ENCODE peak calls at places on chromosomes 4 and X, in nine cellular contexts. U, P, C, W, B, N, L, M and S are unnamed samples.

GRCh38 chr4:98673978-98674377 is 15.6 kb upstream of the TSPAN5 start:
- DNase-seq in U (no peak), P (no peak), C (no peak), W (no peak), B (no peak), N (no peak), L (no peak), M (no peak), S (no peak)

GRCh38 chrX:153491351-153492152 is 3.2 kb upstream of the BGN start:
- DNase-seq in U (no peak), P (no peak), C (no peak), W (peak; percentile 39), B (no peak), N (no peak), L (no peak), M (no peak), S (no peak)

GRCh38 chr4:1255699-1256098 is 6.8 kb upstream of the CTBP1 start:
- DNase-seq in U (no peak), P (no peak), C (no peak), W (no peak), B (no peak), N (no peak), L (no peak), M (no peak), S (no peak)

GRCh38 chr4:153409924-153410501 is 56.1 kb upstream of the TMEM131L start:
- DNase-seq in U (peak; percentile 4), P (no peak), C (no peak), W (no peak), B (no peak), N (no peak), L (no peak), M (no peak), S (no peak)

GRCh38 chr4:148444296-148445070 is 2.3 kb upstream of the NR3C2 start:
- DNase-seq in U (no peak), P (no peak), C (no peak), W (peak; percentile 61), B (peak; percentile 25), N (peak; percentile 46), L (peak; percentile 54), M (peak; percentile 40), S (peak; percentile 57)

GRCh38 chr4:152160236-152160800 is 375.6 kb downstream of the FBXW7 start:
- DNase-seq in U (no peak), P (no peak), C (no peak), W (no peak), B (no peak), N (no peak), L (no peak), M (no peak), S (no peak)

GRCh38 chr4:31557444-31557843 is 837.3 kb downstream of the PCDH7 start:
- DNase-seq in U (no peak), P (no peak), C (no peak), W (no peak), B (no peak), N (no peak), L (no peak), M (no peak), S (no peak)

GRCh38 chr4:974668-975067 is 1.3 kb upstream of the DGKQ start:
- DNase-seq in U (no peak), P (no peak), C (no peak), W (no peak), B (no peak), N (no peak), L (no peak), M (no peak), S (no peak)

GRCh38 chrX:46317158-46317557 is 228.1 kb downstream of the ZNF674 start:
- DNase-seq in U (no peak), P (no peak), C (no peak), W (no peak), B (no peak), N (no peak), L (no peak), M (no peak), S (no peak)

GRCh38 chrX:23844502-23845138 is 61.6 kb downstream of the SAT1 start:
- DNase-seq in U (peak; percentile 29), P (no peak), C (no peak), W (no peak), B (peak; percentile 6), N (peak; percentile 18), L (no peak), M (peak; percentile 19), S (no peak)

GRCh38 chr4:151674804-151675290 is 86.0 kb downstream of the GATB start:
- DNase-seq in U (peak; percentile 56), P (no peak), C (peak; percentile 26), W (peak; percentile 80), B (no peak), N (peak; percentile 50), L (peak; percentile 33), M (no peak), S (no peak)

GRCh38 chrX:115452256-115452655 is 108.7 kb upstream of the PLS3 start:
- DNase-seq in U (no peak), P (no peak), C (no peak), W (no peak), B (no peak), N (no peak), L (no peak), M (no peak), S (no peak)

GRCh38 chrX:111743316-111743715 is 62.3 kb downstream of the ALG13 start:
- DNase-seq in U (peak; percentile 1), P (no peak), C (no peak), W (no peak), B (no peak), N (no peak), L (no peak), M (no peak), S (no peak)

GRCh38 chrX:71487814-71488213 is 45.1 kb upstream of the OGT start:
- DNase-seq in U (no peak), P (no peak), C (no peak), W (no peak), B (no peak), N (no peak), L (no peak), M (no peak), S (no peak)
- H3K4me3 ChIP-seq in U (no peak overlapping the region), P (no peak overlapping the region), C (no peak overlapping the region), W (no peak overlapping the region), B (no peak overlapping the region), N (no peak overlapping the region), L (no peak overlapping the region), M (no peak overlapping the region), S (no peak overlapping the region)

GRCh38 chr4:87659247-87659931 is 9.3 kb downstream of the DMP1 start:
- DNase-seq in U (no peak), P (no peak), C (no peak), W (no peak), B (no peak), N (no peak), L (no peak), M (no peak), S (no peak)

GRCh38 chr4:87662871-87663270 is 12.8 kb downstream of the DMP1 start:
- DNase-seq in U (no peak), P (no peak), C (no peak), W (no peak), B (peak; percentile 22), N (no peak), L (no peak), M (no peak), S (no peak)

GRCh38 chr4:87654487-87655044 is 4.5 kb downstream of the DMP1 start:
- DNase-seq in U (no peak), P (no peak), C (no peak), W (no peak), B (no peak), N (no peak), L (no peak), M (no peak), S (no peak)

GRCh38 chr4:87651941-87652340 is 1.9 kb downstream of the DMP1 start:
- DNase-seq in U (peak; percentile 2), P (no peak), C (no peak), W (no peak), B (no peak), N (no peak), L (no peak), M (no peak), S (no peak)

GRCh38 chr4:87657525-87657924 is 7.4 kb downstream of the DMP1 start:
- DNase-seq in U (peak; percentile 51), P (no peak), C (peak; percentile 15), W (no peak), B (no peak), N (no peak), L (no peak), M (no peak), S (no peak)
- H3K27ac ChIP-seq in U (no peak overlapping the region), P (no peak overlapping the region), C (no peak overlapping the region), W (no peak overlapping the region), B (no peak overlapping the region), N (no peak overlapping the region), L (no peak overlapping the region), M (peak overlapping the region; percentile 14), S (no peak overlapping the region)

GRCh38 chr4:17557880-17558279 is 19.1 kb upstream of the LAP3 start:
- DNase-seq in U (no peak), P (no peak), C (no peak), W (no peak), B (no peak), N (no peak), L (no peak), M (no peak), S (no peak)

GRCh38 chr4:17550549-17550948 is 26.4 kb upstream of the LAP3 start:
- DNase-seq in U (no peak), P (no peak), C (no peak), W (no peak), B (no peak), N (no peak), L (no peak), M (no peak), S (no peak)

GRCh38 chr4:17554568-17554967 is 22.4 kb upstream of the LAP3 start:
- DNase-seq in U (no peak), P (no peak), C (no peak), W (no peak), B (no peak), N (no peak), L (no peak), M (no peak), S (no peak)

GRCh38 chr4:17556498-17556897 is 20.5 kb upstream of the LAP3 start:
- DNase-seq in U (no peak), P (no peak), C (no peak), W (no peak), B (no peak), N (no peak), L (no peak), M (no peak), S (no peak)

DNA sequence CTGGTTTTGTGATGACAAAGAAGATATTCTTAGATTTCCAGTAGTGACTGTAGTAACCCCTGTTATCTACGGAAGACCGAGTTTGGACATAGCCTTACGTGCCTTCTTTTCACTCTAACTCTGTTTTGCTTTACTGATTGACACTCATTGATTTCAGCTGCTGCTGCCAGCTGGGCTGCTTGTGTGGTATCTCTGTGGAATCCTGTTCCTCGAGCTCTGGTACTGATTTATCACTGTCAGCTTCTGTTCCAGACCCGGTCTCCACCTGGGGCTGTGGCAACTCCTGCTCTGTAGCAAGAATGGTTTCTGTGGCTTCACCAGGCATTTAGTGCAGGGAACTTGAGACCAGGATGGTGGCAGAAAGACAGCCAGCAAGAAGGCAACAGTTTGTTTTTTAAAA is 24.6 kb upstream of the LAP3 start:
- DNase-seq in U (no peak), P (no peak), C (no peak), W (no peak), B (no peak), N (no peak), L (no peak), M (no peak), S (no peak)
- H3K4me1 ChIP-seq in U (no peaks in the 10 kb centered on the region), P (peaks cover 16% of the 10 kb centered on the region), C (no peaks in the 10 kb centered on the region), W (no peaks in the 10 kb centered on the region), B (no peaks in the 10 kb centered on the region), N (no peaks in the 10 kb centered on the region), L (peaks cover 5% of the 10 kb centered on the region), M (no peaks in the 10 kb centered on the region), S (no peaks in the 10 kb centered on the region)

GRCh38 chrX:9928083-9928482 is 39.1 kb upstream of the CLDN34 start:
- DNase-seq in U (no peak), P (no peak), C (no peak), W (no peak), B (no peak), N (no peak), L (no peak), M (no peak), S (no peak)
- H3K4me3 ChIP-seq in U (no peak overlapping the region), P (no peak overlapping the region), C (no peak overlapping the region), W (no peak overlapping the region), B (no peak overlapping the region), N (no peak overlapping the region), L (no peak overlapping the region), M (no peak overlapping the region), S (no peak overlapping the region)